ENCODE peak calls at places on chromosomes 6 and 20, in seven cellular contexts. One of them, this sample, is unnamed.

GRCh38 chr6:145863988-145864616 is 49.5 kb upstream of the FBXO30 start:
- DNase-seq in GM03348: no peak
- DNase-seq in activated CD4-positive, alpha-beta memory T cell treated with anti-CD3 and anti-CD28 coated beads for 36 hours: no peak
- DNase-seq in stimulated activated CD4-positive, alpha-beta T cell treated with anti-CD3 and anti-CD28 coated beads, Interleukin-2, amount 100 ng/mL, for 48 hours: no peak
- DNase-seq in Daoy: no peak
- DNase-seq in DMS 273 treated with DMSO at 0.1 percent for 48 hours: no peak
- DNase-seq in MV-4-11: peak
- DNase-seq in this sample: no peak

GRCh38 chr20:58449703-58450138 is 60.7 kb downstream of the VAPB start:
- DNase-seq in stimulated activated CD4-positive, alpha-beta T cell treated with anti-CD3 and anti-CD28 coated beads, Interleukin-2, amount 100 ng/mL, for 48 hours: no peak
- DNase-seq in activated CD4-positive, alpha-beta memory T cell treated with anti-CD3 and anti-CD28 coated beads for 36 hours: no peak
- DNase-seq in Daoy: no peak
- DNase-seq in MV-4-11: no peak
- DNase-seq in GM03348: no peak
- DNase-seq in DMS 273 treated with DMSO at 0.1 percent for 48 hours: no peak
- DNase-seq in this sample: no peak

GRCh38 chr6:148935705-148936306 is 189.0 kb downstream of the UST start:
- DNase-seq in activated CD4-positive, alpha-beta memory T cell treated with anti-CD3 and anti-CD28 coated beads for 36 hours: no peak
- DNase-seq in GM03348: no peak
- DNase-seq in MV-4-11: no peak
- DNase-seq in DMS 273 treated with DMSO at 0.1 percent for 48 hours: no peak
- DNase-seq in stimulated activated CD4-positive, alpha-beta T cell treated with anti-CD3 and anti-CD28 coated beads, Interleukin-2, amount 100 ng/mL, for 48 hours: no peak
- DNase-seq in Daoy: peak
- DNase-seq in this sample: no peak

GRCh38 chr20:62141397-62142251 is 1.6 kb downstream of the PSMA7 start:
- DNase-seq in activated CD4-positive, alpha-beta memory T cell treated with anti-CD3 and anti-CD28 coated beads for 36 hours: peak
- DNase-seq in GM03348: peak
- DNase-seq in Daoy: no peak
- DNase-seq in stimulated activated CD4-positive, alpha-beta T cell treated with anti-CD3 and anti-CD28 coated beads, Interleukin-2, amount 100 ng/mL, for 48 hours: no peak
- DNase-seq in MV-4-11: peak
- DNase-seq in DMS 273 treated with DMSO at 0.1 percent for 48 hours: no peak
- DNase-seq in this sample: peak

GRCh38 chr20:33828326-33828834 is 17.2 kb downstream of the CHMP4B start:
- DNase-seq in Daoy: no peak
- DNase-seq in stimulated activated CD4-positive, alpha-beta T cell treated with anti-CD3 and anti-CD28 coated beads, Interleukin-2, amount 100 ng/mL, for 48 hours: no peak
- DNase-seq in GM03348: no peak
- DNase-seq in MV-4-11: no peak
- DNase-seq in DMS 273 treated with DMSO at 0.1 percent for 48 hours: no peak
- DNase-seq in activated CD4-positive, alpha-beta memory T cell treated with anti-CD3 and anti-CD28 coated beads for 36 hours: no peak
- DNase-seq in this sample: no peak

GRCh38 chr6:149723771-149724417 is 6.0 kb upstream of the LATS1 start:
- DNase-seq in activated CD4-positive, alpha-beta memory T cell treated with anti-CD3 and anti-CD28 coated beads for 36 hours: peak
- DNase-seq in Daoy: peak
- DNase-seq in stimulated activated CD4-positive, alpha-beta T cell treated with anti-CD3 and anti-CD28 coated beads, Interleukin-2, amount 100 ng/mL, for 48 hours: peak
- DNase-seq in MV-4-11: peak
- DNase-seq in GM03348: peak
- DNase-seq in DMS 273 treated with DMSO at 0.1 percent for 48 hours: no peak
- DNase-seq in this sample: peak

GRCh38 chr20:16732506-16733152 is 2.8 kb downstream of the SNRPB2 start:
- DNase-seq in Daoy: peak
- DNase-seq in MV-4-11: peak
- DNase-seq in stimulated activated CD4-positive, alpha-beta T cell treated with anti-CD3 and anti-CD28 coated beads, Interleukin-2, amount 100 ng/mL, for 48 hours: peak
- DNase-seq in activated CD4-positive, alpha-beta memory T cell treated with anti-CD3 and anti-CD28 coated beads for 36 hours: no peak
- DNase-seq in GM03348: no peak
- DNase-seq in DMS 273 treated with DMSO at 0.1 percent for 48 hours: no peak
- DNase-seq in this sample: no peak

GRCh38 chr6:32815996-32816395 is 806 bp downstream of the HLA-DOB start:
- DNase-seq in MV-4-11: peak
- DNase-seq in Daoy: no peak
- DNase-seq in GM03348: no peak
- DNase-seq in DMS 273 treated with DMSO at 0.1 percent for 48 hours: no peak
- DNase-seq in stimulated activated CD4-positive, alpha-beta T cell treated with anti-CD3 and anti-CD28 coated beads, Interleukin-2, amount 100 ng/mL, for 48 hours: no peak
- DNase-seq in activated CD4-positive, alpha-beta memory T cell treated with anti-CD3 and anti-CD28 coated beads for 36 hours: no peak
- DNase-seq in this sample: no peak

GRCh38 chr6:46584586-46584985 is 68.0 kb downstream of the CYP39A1 start:
- DNase-seq in MV-4-11: no peak
- DNase-seq in activated CD4-positive, alpha-beta memory T cell treated with anti-CD3 and anti-CD28 coated beads for 36 hours: no peak
- DNase-seq in GM03348: no peak
- DNase-seq in stimulated activated CD4-positive, alpha-beta T cell treated with anti-CD3 and anti-CD28 coated beads, Interleukin-2, amount 100 ng/mL, for 48 hours: no peak
- DNase-seq in DMS 273 treated with DMSO at 0.1 percent for 48 hours: no peak
- DNase-seq in Daoy: no peak
- DNase-seq in this sample: no peak

GRCh38 chr20:35279533-35280174 is 1.7 kb upstream of the MMP24OS start:
- DNase-seq in activated CD4-positive, alpha-beta memory T cell treated with anti-CD3 and anti-CD28 coated beads for 36 hours: no peak
- DNase-seq in MV-4-11: no peak
- DNase-seq in Daoy: no peak
- DNase-seq in stimulated activated CD4-positive, alpha-beta T cell treated with anti-CD3 and anti-CD28 coated beads, Interleukin-2, amount 100 ng/mL, for 48 hours: no peak
- DNase-seq in GM03348: no peak
- DNase-seq in DMS 273 treated with DMSO at 0.1 percent for 48 hours: no peak
- DNase-seq in this sample: no peak

GRCh38 chr6:106132153-106132698 is 46.1 kb downstream of the PRDM1 start:
- DNase-seq in MV-4-11: no peak
- DNase-seq in activated CD4-positive, alpha-beta memory T cell treated with anti-CD3 and anti-CD28 coated beads for 36 hours: no peak
- DNase-seq in GM03348: no peak
- DNase-seq in DMS 273 treated with DMSO at 0.1 percent for 48 hours: no peak
- DNase-seq in Daoy: no peak
- DNase-seq in stimulated activated CD4-positive, alpha-beta T cell treated with anti-CD3 and anti-CD28 coated beads, Interleukin-2, amount 100 ng/mL, for 48 hours: no peak
- DNase-seq in this sample: no peak

GRCh38 chr6:57173056-57173885 is 1.1 kb downstream of the BAG2 start:
- DNase-seq in DMS 273 treated with DMSO at 0.1 percent for 48 hours: peak
- DNase-seq in activated CD4-positive, alpha-beta memory T cell treated with anti-CD3 and anti-CD28 coated beads for 36 hours: peak
- DNase-seq in MV-4-11: peak
- DNase-seq in Daoy: peak
- DNase-seq in stimulated activated CD4-positive, alpha-beta T cell treated with anti-CD3 and anti-CD28 coated beads, Interleukin-2, amount 100 ng/mL, for 48 hours: peak
- DNase-seq in GM03348: peak
- DNase-seq in this sample: peak

GRCh38 chr20:41177636-41178035 is 40.3 kb downstream of the PLCG1 start:
- DNase-seq in stimulated activated CD4-positive, alpha-beta T cell treated with anti-CD3 and anti-CD28 coated beads, Interleukin-2, amount 100 ng/mL, for 48 hours: no peak
- DNase-seq in Daoy: peak
- DNase-seq in GM03348: peak
- DNase-seq in activated CD4-positive, alpha-beta memory T cell treated with anti-CD3 and anti-CD28 coated beads for 36 hours: no peak
- DNase-seq in MV-4-11: no peak
- DNase-seq in DMS 273 treated with DMSO at 0.1 percent for 48 hours: no peak
- DNase-seq in this sample: no peak

GRCh38 chr6:156009656-156010055 is 554.0 kb upstream of the NOX3 start:
- DNase-seq in Daoy: no peak
- DNase-seq in DMS 273 treated with DMSO at 0.1 percent for 48 hours: no peak
- DNase-seq in activated CD4-positive, alpha-beta memory T cell treated with anti-CD3 and anti-CD28 coated beads for 36 hours: peak
- DNase-seq in MV-4-11: no peak
- DNase-seq in stimulated activated CD4-positive, alpha-beta T cell treated with anti-CD3 and anti-CD28 coated beads, Interleukin-2, amount 100 ng/mL, for 48 hours: no peak
- DNase-seq in GM03348: no peak
- DNase-seq in this sample: no peak

GRCh38 chr6:167493310-167493709 is 168.4 kb downstream of the TTLL2 start:
- DNase-seq in stimulated activated CD4-positive, alpha-beta T cell treated with anti-CD3 and anti-CD28 coated beads, Interleukin-2, amount 100 ng/mL, for 48 hours: no peak
- DNase-seq in DMS 273 treated with DMSO at 0.1 percent for 48 hours: no peak
- DNase-seq in Daoy: no peak
- DNase-seq in GM03348: no peak
- DNase-seq in activated CD4-positive, alpha-beta memory T cell treated with anti-CD3 and anti-CD28 coated beads for 36 hours: no peak
- DNase-seq in MV-4-11: no peak
- DNase-seq in this sample: no peak

GRCh38 chr6:53943410-53943809 is 148.6 kb downstream of the LRRC1 start:
- DNase-seq in Daoy: no peak
- DNase-seq in stimulated activated CD4-positive, alpha-beta T cell treated with anti-CD3 and anti-CD28 coated beads, Interleukin-2, amount 100 ng/mL, for 48 hours: no peak
- DNase-seq in activated CD4-positive, alpha-beta memory T cell treated with anti-CD3 and anti-CD28 coated beads for 36 hours: no peak
- DNase-seq in GM03348: no peak
- DNase-seq in MV-4-11: no peak
- DNase-seq in DMS 273 treated with DMSO at 0.1 percent for 48 hours: no peak
- DNase-seq in this sample: no peak

GRCh38 chr6:72619883-72620696 is 1.8 kb upstream of the KCNQ5 start:
- DNase-seq in stimulated activated CD4-positive, alpha-beta T cell treated with anti-CD3 and anti-CD28 coated beads, Interleukin-2, amount 100 ng/mL, for 48 hours: peak
- DNase-seq in DMS 273 treated with DMSO at 0.1 percent for 48 hours: no peak
- DNase-seq in activated CD4-positive, alpha-beta memory T cell treated with anti-CD3 and anti-CD28 coated beads for 36 hours: peak
- DNase-seq in GM03348: peak
- DNase-seq in Daoy: peak
- DNase-seq in MV-4-11: peak
- DNase-seq in this sample: peak

GRCh38 chr6:73514746-73515110 is 6.1 kb downstream of the EEF1A1 start:
- DNase-seq in activated CD4-positive, alpha-beta memory T cell treated with anti-CD3 and anti-CD28 coated beads for 36 hours: no peak
- DNase-seq in Daoy: no peak
- DNase-seq in GM03348: no peak
- DNase-seq in DMS 273 treated with DMSO at 0.1 percent for 48 hours: peak
- DNase-seq in stimulated activated CD4-positive, alpha-beta T cell treated with anti-CD3 and anti-CD28 coated beads, Interleukin-2, amount 100 ng/mL, for 48 hours: no peak
- DNase-seq in MV-4-11: peak
- DNase-seq in this sample: no peak

GRCh38 chr6:34459899-34460593 is 5.8 kb upstream of the PACSIN1 start:
- DNase-seq in MV-4-11: peak
- DNase-seq in DMS 273 treated with DMSO at 0.1 percent for 48 hours: no peak
- DNase-seq in Daoy: peak
- DNase-seq in activated CD4-positive, alpha-beta memory T cell treated with anti-CD3 and anti-CD28 coated beads for 36 hours: peak
- DNase-seq in GM03348: peak
- DNase-seq in stimulated activated CD4-positive, alpha-beta T cell treated with anti-CD3 and anti-CD28 coated beads, Interleukin-2, amount 100 ng/mL, for 48 hours: peak
- DNase-seq in this sample: no peak

GRCh38 chr6:7052441-7052936 is 55.3 kb upstream of the RREB1 start:
- DNase-seq in MV-4-11: no peak
- DNase-seq in GM03348: peak
- DNase-seq in stimulated activated CD4-positive, alpha-beta T cell treated with anti-CD3 and anti-CD28 coated beads, Interleukin-2, amount 100 ng/mL, for 48 hours: no peak
- DNase-seq in Daoy: peak
- DNase-seq in DMS 273 treated with DMSO at 0.1 percent for 48 hours: no peak
- DNase-seq in activated CD4-positive, alpha-beta memory T cell treated with anti-CD3 and anti-CD28 coated beads for 36 hours: no peak
- DNase-seq in this sample: peak

GRCh38 chr6:4560225-4561077 is 215.8 kb upstream of the CDYL start:
- DNase-seq in DMS 273 treated with DMSO at 0.1 percent for 48 hours: no peak
- DNase-seq in activated CD4-positive, alpha-beta memory T cell treated with anti-CD3 and anti-CD28 coated beads for 36 hours: no peak
- DNase-seq in GM03348: no peak
- DNase-seq in stimulated activated CD4-positive, alpha-beta T cell treated with anti-CD3 and anti-CD28 coated beads, Interleukin-2, amount 100 ng/mL, for 48 hours: no peak
- DNase-seq in Daoy: no peak
- DNase-seq in MV-4-11: peak
- DNase-seq in this sample: no peak

GRCh38 chr20:59662856-59663512 is 58.6 kb downstream of the PHACTR3 start:
- DNase-seq in activated CD4-positive, alpha-beta memory T cell treated with anti-CD3 and anti-CD28 coated beads for 36 hours: no peak
- DNase-seq in GM03348: no peak
- DNase-seq in DMS 273 treated with DMSO at 0.1 percent for 48 hours: no peak
- DNase-seq in stimulated activated CD4-positive, alpha-beta T cell treated with anti-CD3 and anti-CD28 coated beads, Interleukin-2, amount 100 ng/mL, for 48 hours: no peak
- DNase-seq in Daoy: no peak
- DNase-seq in MV-4-11: no peak
- DNase-seq in this sample: no peak

GRCh38 chr6:4776493-4776966 is 326 bp downstream of the CDYL start:
- DNase-seq in stimulated activated CD4-positive, alpha-beta T cell treated with anti-CD3 and anti-CD28 coated beads, Interleukin-2, amount 100 ng/mL, for 48 hours: peak
- DNase-seq in DMS 273 treated with DMSO at 0.1 percent for 48 hours: peak
- DNase-seq in GM03348: no peak
- DNase-seq in Daoy: peak
- DNase-seq in MV-4-11: no peak
- DNase-seq in activated CD4-positive, alpha-beta memory T cell treated with anti-CD3 and anti-CD28 coated beads for 36 hours: peak
- DNase-seq in this sample: no peak

GRCh38 chr6:119350202-119351004 is 842 bp upstream of the MAN1A1 start:
- DNase-seq in activated CD4-positive, alpha-beta memory T cell treated with anti-CD3 and anti-CD28 coated beads for 36 hours: peak
- DNase-seq in Daoy: peak
- DNase-seq in MV-4-11: peak
- DNase-seq in stimulated activated CD4-positive, alpha-beta T cell treated with anti-CD3 and anti-CD28 coated beads, Interleukin-2, amount 100 ng/mL, for 48 hours: peak
- DNase-seq in GM03348: peak
- DNase-seq in DMS 273 treated with DMSO at 0.1 percent for 48 hours: no peak
- DNase-seq in this sample: no peak

GRCh38 chr6:26028753-26029569 is 58.3 kb upstream of the HFE start:
- DNase-seq in DMS 273 treated with DMSO at 0.1 percent for 48 hours: no peak
- DNase-seq in MV-4-11: no peak
- DNase-seq in GM03348: no peak
- DNase-seq in stimulated activated CD4-positive, alpha-beta T cell treated with anti-CD3 and anti-CD28 coated beads, Interleukin-2, amount 100 ng/mL, for 48 hours: no peak
- DNase-seq in activated CD4-positive, alpha-beta memory T cell treated with anti-CD3 and anti-CD28 coated beads for 36 hours: no peak
- DNase-seq in Daoy: peak
- DNase-seq in this sample: no peak

GRCh38 chr6:161226005-161226964 is 47.6 kb downstream of the AGPAT4 start:
- DNase-seq in GM03348: no peak
- DNase-seq in DMS 273 treated with DMSO at 0.1 percent for 48 hours: no peak
- DNase-seq in MV-4-11: peak
- DNase-seq in activated CD4-positive, alpha-beta memory T cell treated with anti-CD3 and anti-CD28 coated beads for 36 hours: peak
- DNase-seq in stimulated activated CD4-positive, alpha-beta T cell treated with anti-CD3 and anti-CD28 coated beads, Interleukin-2, amount 100 ng/mL, for 48 hours: no peak
- DNase-seq in Daoy: no peak
- DNase-seq in this sample: no peak

GRCh38 chr20:44411020-44411756 is 55.7 kb downstream of the HNF4A start:
- DNase-seq in GM03348: no peak
- DNase-seq in activated CD4-positive, alpha-beta memory T cell treated with anti-CD3 and anti-CD28 coated beads for 36 hours: no peak
- DNase-seq in stimulated activated CD4-positive, alpha-beta T cell treated with anti-CD3 and anti-CD28 coated beads, Interleukin-2, amount 100 ng/mL, for 48 hours: no peak
- DNase-seq in Daoy: no peak
- DNase-seq in MV-4-11: no peak
- DNase-seq in DMS 273 treated with DMSO at 0.1 percent for 48 hours: no peak
- DNase-seq in this sample: peak

GRCh38 chr6:43103253-43103876 is 27.3 kb downstream of the PTK7 start:
- DNase-seq in GM03348: no peak
- DNase-seq in Daoy: no peak
- DNase-seq in activated CD4-positive, alpha-beta memory T cell treated with anti-CD3 and anti-CD28 coated beads for 36 hours: no peak
- DNase-seq in DMS 273 treated with DMSO at 0.1 percent for 48 hours: no peak
- DNase-seq in MV-4-11: no peak
- DNase-seq in stimulated activated CD4-positive, alpha-beta T cell treated with anti-CD3 and anti-CD28 coated beads, Interleukin-2, amount 100 ng/mL, for 48 hours: no peak
- DNase-seq in this sample: no peak

This sample was measured in left colon.